ENCODE peak calls at places on chromosome 15, in ten cellular contexts. One of them, this sample, is unnamed.

GRCh38 chr15:70023064-70023768 is 74.5 kb downstream of the TLE3 start:
- DNase-seq in HTR-8/SVneo: peak; percentile 82
- DNase-seq in SW480: peak; percentile 93
- DNase-seq in activated CD4-positive, CD25-positive, alpha-beta regulatory T cell: no peak
- DNase-seq in NB4: peak; percentile 93
- DNase-seq in ecto neural progenitor cell: no peak
- DNase-seq in ELF-1: no peak
- DNase-seq in kidney: no peak
- DNase-seq in fibroblast of the aortic adventitia: peak; percentile 64
- DNase-seq in RWPE1: peak; percentile 90
- DNase-seq in this sample: peak; percentile 61

GRCh38 chr15:31023841-31024240 is 32.4 kb upstream of the MTMR10 start:
- DNase-seq in HTR-8/SVneo: no peak
- DNase-seq in SW480: no peak
- DNase-seq in activated CD4-positive, CD25-positive, alpha-beta regulatory T cell: no peak
- DNase-seq in NB4: no peak
- DNase-seq in ecto neural progenitor cell: no peak
- DNase-seq in ELF-1: no peak
- DNase-seq in kidney: no peak
- DNase-seq in fibroblast of the aortic adventitia: no peak
- DNase-seq in RWPE1: peak; percentile 76
- DNase-seq in this sample: no peak

GRCh38 chr15:91468861-91469260 is 368.8 kb downstream of the SV2B start:
- DNase-seq in HTR-8/SVneo: no peak
- DNase-seq in SW480: no peak
- DNase-seq in activated CD4-positive, CD25-positive, alpha-beta regulatory T cell: no peak
- DNase-seq in NB4: no peak
- DNase-seq in ecto neural progenitor cell: no peak
- DNase-seq in ELF-1: no peak
- DNase-seq in kidney: no peak
- DNase-seq in fibroblast of the aortic adventitia: no peak
- DNase-seq in RWPE1: no peak
- DNase-seq in this sample: no peak

GRCh38 chr15:100869151-100869999 is 10.3 kb upstream of the ALDH1A3 start:
- DNase-seq in HTR-8/SVneo: no peak
- DNase-seq in SW480: no peak
- DNase-seq in activated CD4-positive, CD25-positive, alpha-beta regulatory T cell: no peak
- DNase-seq in NB4: peak; percentile 64
- DNase-seq in ecto neural progenitor cell: no peak
- DNase-seq in ELF-1: peak; percentile 73
- DNase-seq in kidney: no peak
- DNase-seq in fibroblast of the aortic adventitia: no peak
- DNase-seq in RWPE1: no peak
- DNase-seq in this sample: no peak

GRCh38 chr15:63038926-63039673 is 3.4 kb upstream of the TPM1 start:
- DNase-seq in HTR-8/SVneo: no peak
- DNase-seq in SW480: no peak
- DNase-seq in activated CD4-positive, CD25-positive, alpha-beta regulatory T cell: no peak
- DNase-seq in NB4: no peak
- DNase-seq in ecto neural progenitor cell: no peak
- DNase-seq in ELF-1: no peak
- DNase-seq in kidney: no peak
- DNase-seq in fibroblast of the aortic adventitia: peak; percentile 78
- DNase-seq in RWPE1: no peak
- DNase-seq in this sample: no peak

GRCh38 chr15:48802867-48803266 is 8.0 kb downstream of the CEP152 start:
- DNase-seq in HTR-8/SVneo: no peak
- DNase-seq in SW480: peak; percentile 32
- DNase-seq in activated CD4-positive, CD25-positive, alpha-beta regulatory T cell: no peak
- DNase-seq in NB4: peak; percentile 11
- DNase-seq in ecto neural progenitor cell: no peak
- DNase-seq in ELF-1: no peak
- DNase-seq in kidney: no peak
- DNase-seq in fibroblast of the aortic adventitia: peak; percentile 91
- DNase-seq in RWPE1: peak; percentile 53
- DNase-seq in this sample: peak; percentile 57

GRCh38 chr15:101091080-101092017 is 160.5 kb downstream of the CHSY1 start:
- DNase-seq in HTR-8/SVneo: no peak
- DNase-seq in SW480: no peak
- DNase-seq in activated CD4-positive, CD25-positive, alpha-beta regulatory T cell: no peak
- DNase-seq in NB4: no peak
- DNase-seq in ecto neural progenitor cell: no peak
- DNase-seq in ELF-1: no peak
- DNase-seq in kidney: no peak
- DNase-seq in fibroblast of the aortic adventitia: peak; percentile 70
- DNase-seq in RWPE1: no peak
- DNase-seq in this sample: peak; percentile 52

GRCh38 chr15:98946301-98947255 is 61.0 kb downstream of the PGPEP1L start:
- DNase-seq in HTR-8/SVneo: no peak
- DNase-seq in SW480: no peak
- DNase-seq in activated CD4-positive, CD25-positive, alpha-beta regulatory T cell: no peak
- DNase-seq in NB4: no peak
- DNase-seq in ecto neural progenitor cell: no peak
- DNase-seq in ELF-1: no peak
- DNase-seq in kidney: no peak
- DNase-seq in fibroblast of the aortic adventitia: peak; percentile 57
- DNase-seq in RWPE1: no peak
- DNase-seq in this sample: no peak

GRCh38 chr15:59436774-59437472 is 1.1 kb upstream of the FAM81A start:
- DNase-seq in HTR-8/SVneo: no peak
- DNase-seq in SW480: peak; percentile 6
- DNase-seq in activated CD4-positive, CD25-positive, alpha-beta regulatory T cell: no peak
- DNase-seq in NB4: no peak
- DNase-seq in ecto neural progenitor cell: no peak
- DNase-seq in ELF-1: no peak
- DNase-seq in kidney: no peak
- DNase-seq in fibroblast of the aortic adventitia: peak; percentile 19
- DNase-seq in RWPE1: no peak
- DNase-seq in this sample: no peak

GRCh38 chr15:66452971-66453580 is 44.5 kb downstream of the SNAPC5 start:
- DNase-seq in HTR-8/SVneo: no peak
- DNase-seq in SW480: no peak
- DNase-seq in activated CD4-positive, CD25-positive, alpha-beta regulatory T cell: no peak
- DNase-seq in NB4: peak; percentile 35
- DNase-seq in ecto neural progenitor cell: no peak
- DNase-seq in ELF-1: no peak
- DNase-seq in kidney: no peak
- DNase-seq in fibroblast of the aortic adventitia: peak; percentile 22
- DNase-seq in RWPE1: no peak
- DNase-seq in this sample: no peak

GRCh38 chr15:60721706-60722105 is 242.8 kb upstream of the ICE2 start:
- DNase-seq in HTR-8/SVneo: no peak
- DNase-seq in SW480: no peak
- DNase-seq in activated CD4-positive, CD25-positive, alpha-beta regulatory T cell: no peak
- DNase-seq in NB4: no peak
- DNase-seq in ecto neural progenitor cell: no peak
- DNase-seq in ELF-1: no peak
- DNase-seq in kidney: no peak
- DNase-seq in fibroblast of the aortic adventitia: peak; percentile 17
- DNase-seq in RWPE1: peak; percentile 20
- DNase-seq in this sample: no peak

This sample was measured in HFF-Myc.